ENCODE peak calls at places on chromosomes 3 and 15, in five cellular contexts. One of them, this sample, is unnamed.

GRCh38 chr15:40984963-40985362 is 31.7 kb downstream of the CHAC1 start:
- DNase-seq in A549: no peak
- DNase-seq in transverse colon: no peak
- DNase-seq in breast epithelium: no peak
- DNase-seq in stomach: no peak
- DNase-seq in this sample: no peak

GRCh38 chr3:66537735-66538134 is 36.9 kb upstream of the LRIG1 start:
- DNase-seq in A549: no peak
- DNase-seq in transverse colon: no peak
- DNase-seq in breast epithelium: no peak
- DNase-seq in stomach: no peak
- DNase-seq in this sample: no peak

GRCh38 chr15:25670025-25670554 is 193.0 kb downstream of the ATP10A start:
- DNase-seq in A549: no peak
- DNase-seq in transverse colon: peak; percentile 21
- DNase-seq in breast epithelium: no peak
- DNase-seq in stomach: no peak
- DNase-seq in this sample: peak; percentile 47

GRCh38 chr3:16176391-16177030 is 2.0 kb downstream of the GALNT15 start:
- DNase-seq in A549: no peak
- DNase-seq in transverse colon: no peak
- DNase-seq in breast epithelium: no peak
- DNase-seq in stomach: no peak
- DNase-seq in this sample: no peak

GRCh38 chr3:48026098-48026497 is 9.9 kb upstream of the MAP4 start:
- DNase-seq in A549: no peak
- DNase-seq in transverse colon: no peak
- DNase-seq in breast epithelium: no peak
- DNase-seq in stomach: no peak
- DNase-seq in this sample: no peak

GRCh38 chr3:148792540-148792939 is 35.1 kb upstream of the CPB1 start:
- DNase-seq in A549: no peak
- DNase-seq in transverse colon: no peak
- DNase-seq in breast epithelium: no peak
- DNase-seq in stomach: no peak
- DNase-seq in this sample: no peak

GRCh38 chr3:21310176-21310575 is 440.8 kb downstream of the ZNF385D start:
- DNase-seq in A549: no peak
- DNase-seq in transverse colon: no peak
- DNase-seq in breast epithelium: no peak
- DNase-seq in stomach: no peak
- DNase-seq in this sample: no peak

GRCh38 chr15:57025264-57025939 is 107.0 kb downstream of the TCF12 start:
- DNase-seq in A549: no peak
- DNase-seq in transverse colon: no peak
- DNase-seq in breast epithelium: no peak
- DNase-seq in stomach: no peak
- DNase-seq in this sample: no peak

GRCh38 chr3:15708882-15709677 is 88.7 kb downstream of the ANKRD28 start:
- DNase-seq in A549: no peak
- DNase-seq in transverse colon: no peak
- DNase-seq in breast epithelium: no peak
- DNase-seq in stomach: no peak
- DNase-seq in this sample: no peak

GRCh38 chr15:62841269-62841628 is 201.3 kb upstream of the TPM1 start:
- DNase-seq in A549: no peak
- DNase-seq in transverse colon: no peak
- DNase-seq in breast epithelium: no peak
- DNase-seq in stomach: no peak
- DNase-seq in this sample: no peak

GRCh38 chr15:26372712-26373111 is 400.2 kb downstream of the GABRB3 start:
- DNase-seq in A549: no peak
- DNase-seq in transverse colon: no peak
- DNase-seq in breast epithelium: no peak
- DNase-seq in stomach: no peak
- DNase-seq in this sample: no peak

GRCh38 chr3:182909318-182910040 is 70.9 kb downstream of the DCUN1D1 start:
- DNase-seq in A549: peak; percentile 10
- DNase-seq in transverse colon: no peak
- DNase-seq in breast epithelium: no peak
- DNase-seq in stomach: no peak
- DNase-seq in this sample: no peak

GRCh38 chr3:139664958-139665357 is 12.8 kb downstream of the NMNAT3 start:
- DNase-seq in A549: no peak
- DNase-seq in transverse colon: no peak
- DNase-seq in breast epithelium: no peak
- DNase-seq in stomach: no peak
- DNase-seq in this sample: no peak

GRCh38 chr3:119628816-119629445 is 31.2 kb downstream of the PLA1A start:
- DNase-seq in A549: no peak
- DNase-seq in transverse colon: no peak
- DNase-seq in breast epithelium: no peak
- DNase-seq in stomach: no peak
- DNase-seq in this sample: no peak

GRCh38 chr3:119630562-119631329 is 29.6 kb downstream of the POPDC2 start:
- DNase-seq in A549: no peak
- DNase-seq in transverse colon: no peak
- DNase-seq in breast epithelium: no peak
- DNase-seq in stomach: no peak
- DNase-seq in this sample: no peak

GRCh38 chr3:119630119-119630518 is 30.3 kb downstream of the POPDC2 start:
- DNase-seq in A549: no peak
- DNase-seq in transverse colon: no peak
- DNase-seq in breast epithelium: no peak
- DNase-seq in stomach: no peak
- DNase-seq in this sample: no peak

GRCh38 chr3:119632829-119633228 is 27.6 kb downstream of the POPDC2 start:
- DNase-seq in A549: no peak
- DNase-seq in transverse colon: no peak
- DNase-seq in breast epithelium: no peak
- DNase-seq in stomach: no peak
- DNase-seq in this sample: no peak

GRCh38 chr3:119631529-119631928 is 28.9 kb downstream of the POPDC2 start:
- DNase-seq in A549: no peak
- DNase-seq in transverse colon: no peak
- DNase-seq in breast epithelium: no peak
- DNase-seq in stomach: no peak
- DNase-seq in this sample: no peak
- H3K4me1 ChIP-seq in A549: peaks cover 11% of the 10 kb centered on the region
- H3K4me1 ChIP-seq in transverse colon: no peaks in the 10 kb centered on the region
- H3K4me1 ChIP-seq in breast epithelium: no peaks in the 10 kb centered on the region
- H3K4me1 ChIP-seq in stomach: peaks cover 3% of the 10 kb centered on the region
- H3K4me1 ChIP-seq in this sample: peaks cover 34% of the 10 kb centered on the region

DNA sequence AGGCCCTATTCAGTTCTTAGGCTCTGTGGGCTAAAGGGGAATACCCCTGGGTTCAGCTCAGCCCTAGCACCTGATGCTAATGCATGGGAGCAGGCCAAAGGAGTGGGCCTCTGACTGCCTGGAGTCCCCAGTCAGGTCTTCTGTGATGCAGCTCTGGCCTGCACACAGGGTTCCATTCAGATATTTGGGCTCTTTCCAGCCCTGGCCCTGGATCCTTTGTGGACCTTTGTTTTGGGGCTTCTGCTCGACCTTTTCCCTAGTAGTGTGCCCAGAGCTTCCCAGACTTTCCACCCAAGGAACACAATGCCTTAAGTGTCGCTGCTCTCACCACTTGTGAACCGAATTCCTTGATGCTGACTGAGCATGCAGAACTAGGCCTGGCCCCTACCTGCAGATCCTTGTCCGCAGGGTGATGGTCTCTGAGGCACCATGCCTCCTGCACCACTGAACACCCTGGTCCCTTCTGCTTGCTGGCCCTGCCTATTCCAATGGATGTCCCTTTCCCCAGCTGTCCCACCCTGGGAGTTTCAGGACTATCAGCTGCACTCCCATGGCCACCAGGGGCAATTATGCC is 5.1 kb downstream of the SEC13 start:
- DNase-seq in A549: no peak
- DNase-seq in transverse colon: no peak
- DNase-seq in breast epithelium: no peak
- DNase-seq in stomach: no peak
- DNase-seq in this sample: no peak
- TF ChIP-seq POLR2A in A549: no peak
- TF ChIP-seq POLR2A in transverse colon: no peak
- TF ChIP-seq POLR2A in breast epithelium: no peak
- TF ChIP-seq POLR2A in stomach: no peak
- TF ChIP-seq POLR2A in this sample: no peak

GRCh38 chr3:177589921-177590336 is 392.6 kb upstream of the TBL1XR1 start:
- DNase-seq in A549: peak; percentile 47
- DNase-seq in transverse colon: no peak
- DNase-seq in breast epithelium: no peak
- DNase-seq in stomach: no peak
- DNase-seq in this sample: no peak
- H3K4me1 ChIP-seq in A549: peaks cover 44% of the 10 kb centered on the region
- H3K4me1 ChIP-seq in transverse colon: no peaks in the 10 kb centered on the region
- H3K4me1 ChIP-seq in breast epithelium: no peaks in the 10 kb centered on the region
- H3K4me1 ChIP-seq in stomach: no peaks in the 10 kb centered on the region
- H3K4me1 ChIP-seq in this sample: peaks cover 6% of the 10 kb centered on the region

DNA sequence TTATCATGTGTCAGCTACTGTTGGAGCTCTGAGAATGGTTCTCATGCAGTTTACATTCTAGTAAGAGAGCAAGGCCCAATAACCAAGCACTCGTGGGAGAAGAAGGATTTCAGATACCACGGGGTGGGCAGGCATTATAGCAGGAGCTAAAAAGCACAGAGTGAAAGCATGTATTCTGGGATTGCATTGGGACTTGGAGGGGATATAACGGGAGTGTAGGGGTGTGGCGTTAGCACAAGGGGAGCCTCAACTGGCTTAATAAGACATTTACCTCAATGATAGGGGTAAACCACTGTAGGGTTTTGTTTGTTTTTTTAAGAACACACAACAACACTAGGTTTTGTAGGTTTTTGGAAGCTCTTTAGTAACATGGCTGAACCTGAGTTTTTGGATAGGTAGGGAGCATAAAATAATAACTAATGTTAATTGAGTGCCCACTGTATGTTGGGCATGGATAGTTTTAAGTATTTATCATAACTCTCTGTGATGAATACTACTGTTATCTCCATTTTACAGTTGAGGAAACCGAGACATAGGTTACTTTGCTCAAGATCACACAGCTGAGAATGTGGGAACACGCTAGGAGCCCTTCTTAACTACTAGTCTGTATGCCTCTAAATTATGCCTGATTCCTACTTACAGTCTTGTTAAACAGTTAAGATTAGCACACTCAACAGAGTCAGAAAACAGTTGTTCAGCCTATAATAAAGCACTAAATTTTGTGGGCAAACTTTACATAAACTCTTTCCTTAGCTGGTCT is 1.8 kb upstream of the SIAH2 start:
- DNase-seq in A549: no peak
- DNase-seq in transverse colon: no peak
- DNase-seq in breast epithelium: no peak
- DNase-seq in stomach: no peak
- DNase-seq in this sample: no peak
- TF ChIP-seq POLR2A in A549: no peak
- TF ChIP-seq POLR2A in transverse colon: no peak
- TF ChIP-seq POLR2A in breast epithelium: no peak
- TF ChIP-seq POLR2A in stomach: no peak
- TF ChIP-seq POLR2A in this sample: no peak

This sample was measured in upper lobe of left lung.